ENCODE peak calls at places on chromosomes 4 and X, in four cellular contexts. I is fibroblast of pulmonary artery, M is astrocyte of the spinal cord, Z is activated B cell treated with CpG ODN at 0.5 μM for 24 hours. X is an unnamed sample.
A peak's percentile ranks its signal among the peaks of the same experiment; 100 is the strongest.

GRCh38 chr4:52408037-52408436 is 251.1 kb downstream of the USP46 start:
- DNase-seq in I (no peak), M (no peak), Z (no peak), X (no peak)

GRCh38 chr4:159766241-159766640 is 663.4 kb downstream of the RAPGEF2 start:
- DNase-seq in I (no peak), M (no peak), Z (no peak), X (no peak)

GRCh38 chr4:128159967-128160366 is 98.9 kb downstream of the LARP1B start:
- DNase-seq in I (peak; percentile 56), M (peak; percentile 61), Z (no peak), X (no peak)

GRCh38 chr4:95204873-95205272 is 343.9 kb downstream of the UNC5C start:
- DNase-seq in I (no peak), M (no peak), Z (no peak), X (no peak)

GRCh38 chr4:16692021-16692420 is 206.4 kb downstream of the LDB2 start:
- DNase-seq in I (no peak), M (no peak), Z (no peak), X (no peak)

GRCh38 chr4:109171098-109171497 is 131.4 kb downstream of the COL25A1 start:
- DNase-seq in I (no peak), M (no peak), Z (no peak), X (no peak)

GRCh38 chr4:88356771-88357170 is 21.9 kb upstream of the HERC6 start:
- DNase-seq in I (no peak), M (no peak), Z (no peak), X (no peak)

GRCh38 chr4:40718571-40718970 is 31.2 kb upstream of the NSUN7 start:
- DNase-seq in I (no peak), M (no peak), Z (no peak), X (no peak)

GRCh38 chrX:153909024-153909979 is 4.8 kb downstream of the AVPR2 start:
- DNase-seq in I (no peak), M (no peak), Z (no peak), X (no peak)

GRCh38 chr4:104641427-104641826 is 146.7 kb upstream of the CXXC4 start:
- DNase-seq in I (no peak), M (no peak), Z (no peak), X (no peak)

GRCh38 chr4:37767546-37767945 is 58.9 kb upstream of the PGM2 start:
- DNase-seq in I (peak; percentile 83), M (peak; percentile 40), Z (no peak), X (no peak)

GRCh38 chr4:36046026-36046425 is 198.3 kb downstream of the ARAP2 start:
- DNase-seq in I (no peak), M (no peak), Z (no peak), X (no peak)

DNA sequence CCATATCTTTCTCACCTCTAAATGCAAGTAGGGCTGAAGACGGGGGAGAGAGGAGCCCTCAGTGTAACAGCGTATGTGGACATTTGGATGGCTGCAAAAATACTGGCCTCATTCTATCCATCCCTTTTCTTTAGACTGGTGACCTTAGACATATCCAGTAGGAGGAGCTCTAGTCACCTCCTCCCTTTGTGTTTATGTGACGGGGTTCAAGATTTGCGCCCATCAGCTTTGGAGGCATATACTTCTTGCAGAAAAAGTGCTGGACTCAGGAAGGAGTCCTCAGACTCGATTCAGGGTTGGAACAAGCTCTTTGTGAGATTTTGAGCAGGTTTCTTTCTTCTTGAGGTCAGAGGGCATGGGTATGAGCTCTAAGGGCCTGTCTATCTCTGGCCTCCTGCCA is 86.2 kb downstream of the MAMLD1 start:
- DNase-seq in I (no peak), M (no peak), Z (no peak), X (no peak)
- TF ChIP-seq CTCF in I (no peak), M (no peak), Z (no peak), X (no peak)

DNA sequence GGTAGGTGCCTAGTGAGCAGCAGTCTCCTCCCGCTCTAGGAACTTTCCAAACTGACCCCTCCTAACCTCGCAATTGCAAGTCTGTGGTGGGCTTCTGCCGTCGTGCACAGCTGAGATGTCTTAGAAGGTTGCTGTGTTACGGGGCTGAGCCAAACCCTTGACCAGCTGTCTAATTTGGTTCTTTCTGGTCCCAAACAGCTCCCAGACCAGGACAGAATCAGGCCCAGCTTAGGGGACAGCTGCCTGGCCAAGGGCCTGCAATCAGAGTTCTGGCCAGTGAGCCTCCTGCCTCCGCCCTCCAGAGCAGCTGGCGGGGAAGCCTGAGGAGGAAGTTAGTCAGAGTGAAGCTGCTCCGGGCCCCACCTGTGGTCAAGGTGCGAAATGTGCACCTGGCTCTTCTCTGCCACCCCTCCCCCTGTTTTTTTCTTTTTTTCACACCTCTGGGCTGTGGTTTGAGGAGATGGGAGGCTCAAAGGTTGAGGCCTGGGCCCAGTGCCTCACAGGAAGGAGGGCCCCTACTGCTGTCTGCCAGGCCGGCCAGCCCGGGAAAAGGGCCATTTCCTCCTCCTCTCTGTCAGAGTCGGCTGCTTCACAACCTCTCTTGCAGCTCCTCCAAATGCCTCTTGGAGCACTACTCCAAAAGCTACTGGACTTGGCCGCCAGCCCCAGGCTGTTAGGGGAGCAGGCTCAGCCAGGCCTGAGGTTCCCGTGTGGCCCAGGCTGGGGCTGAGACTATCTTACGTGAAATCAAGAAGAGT is 4.2 kb upstream of the CXCR3 start:
- DNase-seq in I (peak; percentile 77), M (peak; percentile 38), Z (peak; percentile 25), X (no peak)
- TF ChIP-seq CTCF in I (peak; percentile 42), M (no peak), Z (no peak), X (peak; percentile 24)

GRCh38 chr4:168751263-168752225 is 254.7 kb downstream of the PALLD start:
- DNase-seq in I (peak; percentile 46), M (peak; percentile 81), Z (no peak), X (no peak)

GRCh38 chr4:168759321-168759720 is 250.7 kb downstream of the CBR4 start:
- DNase-seq in I (no peak), M (no peak), Z (no peak), X (no peak)

GRCh38 chr4:168757500-168757899 is 252.6 kb downstream of the CBR4 start:
- DNase-seq in I (no peak), M (no peak), Z (no peak), X (no peak)

GRCh38 chr4:168759959-168760527 is 250.0 kb downstream of the CBR4 start:
- DNase-seq in I (no peak), M (no peak), Z (no peak), X (no peak)

DNA sequence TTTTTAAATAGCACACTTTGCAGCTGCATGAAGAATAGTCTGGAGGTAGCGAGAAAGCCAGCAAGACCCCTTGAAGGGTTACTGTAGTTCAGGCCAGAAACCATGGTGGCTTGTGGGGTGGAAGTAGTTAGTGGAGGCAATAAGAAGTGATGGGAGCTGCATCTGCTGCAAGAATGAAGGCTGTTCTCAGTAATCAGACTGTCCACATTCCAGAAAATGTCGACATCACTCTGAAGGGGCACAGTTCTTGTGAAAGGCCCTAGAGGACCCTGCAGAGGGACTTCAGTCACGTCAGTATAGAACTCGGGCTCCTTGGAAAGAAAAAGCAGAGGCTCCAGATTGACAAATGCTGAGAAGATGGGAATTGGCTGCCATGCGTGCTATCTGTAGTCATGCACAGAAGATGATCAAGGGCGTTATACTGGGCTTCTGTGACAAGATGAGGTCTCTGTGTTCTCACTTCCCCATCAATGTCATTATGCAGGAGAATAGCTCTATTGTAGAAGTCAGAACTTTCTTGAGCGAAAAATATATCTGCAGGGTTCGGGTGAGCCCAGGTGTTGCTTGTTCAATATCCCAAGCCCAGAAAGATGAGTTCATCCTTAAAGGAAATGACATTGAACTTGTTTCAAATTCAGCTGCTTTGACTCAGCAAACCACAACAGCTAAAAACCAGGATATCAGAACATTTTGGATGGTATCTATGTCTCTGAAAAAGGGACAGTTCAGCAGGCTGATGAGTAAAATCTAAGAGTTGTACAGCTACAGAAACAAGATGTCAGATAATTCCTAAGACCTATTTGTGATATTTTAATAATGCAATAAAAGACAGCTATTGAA is 254.2 kb downstream of the CBR4 start:
- DNase-seq in I (no peak), M (peak; percentile 67), Z (no peak), X (no peak)
- TF ChIP-seq CTCF in I (no peak), M (no peak), Z (no peak), X (no peak)

GRCh38 chr4:74830928-74831327 is 36.6 kb upstream of the BTC start:
- DNase-seq in I (peak; percentile 10), M (no peak), Z (no peak), X (no peak)
- TF ChIP-seq CTCF in I (peak; percentile 39), M (no peak), Z (no peak), X (peak; percentile 52)

DNA sequence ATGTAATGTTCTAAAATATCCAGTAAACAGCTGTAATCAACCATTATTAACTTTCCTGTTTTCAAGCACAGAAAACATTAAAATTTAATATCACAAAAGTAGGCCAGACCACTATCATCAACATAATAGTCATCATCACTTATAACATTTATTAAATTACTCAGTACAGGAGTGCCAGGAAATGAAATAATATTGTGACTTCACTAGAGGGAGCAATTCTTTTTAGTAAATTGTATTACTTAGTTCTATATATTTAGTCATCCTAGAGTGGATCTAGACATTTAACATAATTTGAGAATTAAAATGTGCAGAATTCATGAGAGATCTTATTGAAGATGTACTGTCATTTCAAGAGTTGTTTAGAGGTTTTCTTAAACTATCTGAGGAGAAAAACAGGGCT is 33.6 kb downstream of the PITX2 start:
- DNase-seq in I (peak; percentile 19), M (no peak), Z (no peak), X (no peak)
- TF ChIP-seq CTCF in I (peak; percentile 31), M (no peak), Z (no peak), X (peak; percentile 20)

X was measured in type B pancreatic cell.